ENCODE peak calls at places on chromosomes 12 and 14, in four cellular contexts. S, Q, T and Y are unnamed samples.

GRCh38 chr14:105026033-105026785 is 5.3 kb upstream of the CDCA4 start:
- DNase-seq in S (no peak), Q (no peak), T (no peak), Y (no peak)

GRCh38 chr12:130184531-130185090 is 22.3 kb downstream of the FZD10 start:
- DNase-seq in S (no peak), Q (no peak), T (no peak), Y (no peak)

GRCh38 chr12:92144631-92145480 is 790 bp downstream of the BTG1 start:
- DNase-seq in S (peak), Q (peak), T (peak), Y (peak)

GRCh38 chr12:25311501-25311900 is 60.8 kb upstream of the KRAS start:
- DNase-seq in S (no peak), Q (no peak), T (no peak), Y (no peak)

GRCh38 chr14:70000601-70001000 is 121.4 kb downstream of the SMOC1 start:
- DNase-seq in S (no peak), Q (no peak), T (no peak), Y (no peak)

GRCh38 chr12:6337958-6338406 is 3.9 kb downstream of the TNFRSF1A start:
- DNase-seq in S (no peak), Q (no peak), T (peak), Y (no peak)

GRCh38 chr14:50512463-50512862 is 19.9 kb downstream of the MAP4K5 start:
- DNase-seq in S (no peak), Q (no peak), T (no peak), Y (no peak)

GRCh38 chr12:111783046-111783445 is 16.3 kb downstream of the ALDH2 start:
- DNase-seq in S (no peak), Q (no peak), T (no peak), Y (no peak)

GRCh38 chr12:106147956-106148355 is 9.2 kb upstream of the NUAK1 start:
- DNase-seq in S (no peak), Q (no peak), T (no peak), Y (no peak)

GRCh38 chr12:118060301-118061010 is 523 bp downstream of the WSB2 start:
- DNase-seq in S (peak), Q (peak), T (peak), Y (peak)

GRCh38 chr14:29410581-29410980 is 517.1 kb downstream of the PRKD1 start:
- DNase-seq in S (no peak), Q (no peak), T (no peak), Y (no peak)

GRCh38 chr12:132429932-132430643 is 59.9 kb upstream of the FBRSL1 start:
- DNase-seq in S (no peak), Q (peak), T (peak), Y (no peak)

GRCh38 chr12:27571463-27571862 is 47.5 kb downstream of the PPFIBP1 start:
- DNase-seq in S (no peak), Q (no peak), T (no peak), Y (no peak)

GRCh38 chr14:60092516-60092915 is 793 bp downstream of the PCNX4 start:
- DNase-seq in S (peak), Q (peak), T (peak), Y (no peak)

GRCh38 chr12:43551971-43552559 is at the start of gene ADAMTS20:
- DNase-seq in S (peak), Q (no peak), T (no peak), Y (peak)

GRCh38 chr14:23381017-23381375 is 4.2 kb downstream of the CMTM5 start:
- DNase-seq in S (no peak), Q (no peak), T (no peak), Y (no peak)

GRCh38 chr14:91237219-91237618 is 7.3 kb downstream of the GPR68 start:
- DNase-seq in S (no peak), Q (no peak), T (no peak), Y (no peak)

GRCh38 chr12:40248585-40249297 is 23.9 kb downstream of the LRRK2 start:
- DNase-seq in S (no peak), Q (no peak), T (no peak), Y (no peak)

GRCh38 chr12:90253674-90254181 is 545.1 kb upstream of the ATP2B1 start:
- DNase-seq in S (no peak), Q (no peak), T (peak), Y (no peak)

GRCh38 chr12:62530596-62530995 is 64.0 kb downstream of the MON2 start:
- DNase-seq in S (no peak), Q (no peak), T (no peak), Y (no peak)

GRCh38 chr14:57078054-57078453 is 190.7 kb downstream of the EXOC5 start:
- DNase-seq in S (no peak), Q (no peak), T (no peak), Y (no peak)

GRCh38 chr14:89920041-89920440 is 34.5 kb downstream of the EFCAB11 start:
- DNase-seq in S (no peak), Q (no peak), T (no peak), Y (no peak)

GRCh38 chr12:85784096-85784720 is 52.0 kb downstream of the RASSF9 start:
- DNase-seq in S (no peak), Q (no peak), T (no peak), Y (no peak)

GRCh38 chr12:80186727-80187217 is 87.4 kb downstream of the OTOGL start:
- DNase-seq in S (peak), Q (peak), T (peak), Y (no peak)

GRCh38 chr12:7667025-7667575 is 1.4 kb upstream of the APOBEC1 start:
- DNase-seq in S (no peak), Q (peak), T (no peak), Y (no peak)

GRCh38 chr14:100816286-100816949 is 9.5 kb upstream of the MEG3 start:
- DNase-seq in S (no peak), Q (no peak), T (no peak), Y (no peak)

GRCh38 chr14:94598816-94599655 is 13.2 kb upstream of the SERPINA3 start:
- DNase-seq in S (no peak), Q (no peak), T (no peak), Y (peak)

GRCh38 chr12:75289678-75290200 is 40.4 kb downstream of the CAPS2 start:
- DNase-seq in S (no peak), Q (no peak), T (no peak), Y (no peak)

GRCh38 chr14:34649344-34649743 is 19.4 kb upstream of the SNX6 start:
- DNase-seq in S (no peak), Q (peak), T (no peak), Y (no peak)

GRCh38 chr14:61618448-61618847 is 76.9 kb upstream of the HIF1A start:
- DNase-seq in S (no peak), Q (no peak), T (no peak), Y (no peak)

GRCh38 chr12:10891937-10892336 is 7.9 kb upstream of the PRH1 start:
- DNase-seq in S (no peak), Q (no peak), T (no peak), Y (no peak)

GRCh38 chr12:4961311-4961710 is 51.6 kb downstream of the KCNA1 start:
- DNase-seq in S (no peak), Q (no peak), T (no peak), Y (no peak)

GRCh38 chr12:85423947-85424346 is 143.9 kb downstream of the ALX1 start:
- DNase-seq in S (no peak), Q (no peak), T (no peak), Y (no peak)

GRCh38 chr12:88944403-88944802 is 364.1 kb upstream of the KITLG start:
- DNase-seq in S (no peak), Q (no peak), T (no peak), Y (no peak)

GRCh38 chr14:39431416-39432178 is 636 bp downstream of the FBXO33 start:
- DNase-seq in S (peak), Q (peak), T (peak), Y (peak)

GRCh38 chr14:23640524-23641141 is 4.5 kb downstream of the DHRS2 start:
- DNase-seq in S (no peak), Q (no peak), T (no peak), Y (no peak)

GRCh38 chr14:56741325-56741724 is 69.0 kb downstream of the OTX2 start:
- DNase-seq in S (no peak), Q (no peak), T (no peak), Y (no peak)

GRCh38 chr14:75673345-75673744 is 12.3 kb downstream of the TTLL5 start:
- DNase-seq in S (no peak), Q (no peak), T (no peak), Y (no peak)

GRCh38 chr14:75672588-75673192 is 11.6 kb downstream of the TTLL5 start:
- DNase-seq in S (no peak), Q (no peak), T (no peak), Y (no peak)

GRCh38 chr14:75675265-75675960 is 14.4 kb downstream of the TTLL5 start:
- DNase-seq in S (no peak), Q (no peak), T (no peak), Y (no peak)
- TF ChIP-seq CTCF in S (no peak), Q (peak), T (no peak), Y (peak)

GRCh38 chr12:116881325-116881866 is at the start of gene HRK:
- DNase-seq in S (no peak), Q (no peak), T (no peak), Y (peak)

GRCh38 chr12:116880213-116880816 is 926 bp downstream of the HRK start:
- DNase-seq in S (no peak), Q (no peak), T (no peak), Y (no peak)

GRCh38 chr12:116879509-116880212 is 1.6 kb downstream of the HRK start:
- DNase-seq in S (no peak), Q (no peak), T (no peak), Y (no peak)

GRCh38 chr12:116881867-116882507 is 746 bp upstream of the HRK start:
- DNase-seq in S (no peak), Q (no peak), T (no peak), Y (no peak)

GRCh38 chr12:116880817-116881324 is 370 bp downstream of the HRK start:
- DNase-seq in S (peak), Q (peak), T (peak), Y (peak)
- TF ChIP-seq CTCF in S (no peak), Q (peak), T (no peak), Y (peak)

DNA sequence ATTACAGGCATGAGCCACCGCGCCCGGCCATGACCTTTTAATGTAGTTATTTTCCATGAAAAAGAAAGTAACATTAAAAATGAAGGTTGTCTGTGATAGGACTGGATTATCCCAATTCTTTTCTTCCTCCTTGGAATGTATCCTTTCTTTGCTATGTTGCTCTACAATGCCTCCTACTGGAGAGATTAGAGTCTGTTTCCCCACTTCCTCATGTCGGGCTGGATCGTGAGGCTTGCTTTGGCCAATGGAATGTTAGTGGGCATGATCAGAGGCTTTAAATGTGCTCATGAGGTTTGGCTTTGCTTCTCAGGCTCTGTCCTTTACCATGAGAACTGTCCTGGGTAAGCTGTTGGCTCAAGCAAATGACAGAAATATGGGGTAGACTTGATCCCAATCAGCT is 34.7 kb upstream of the SOCS2 start:
- DNase-seq in S (no peak), Q (peak), T (no peak), Y (no peak)
- TF ChIP-seq CTCF in S (no peak), Q (peak), T (no peak), Y (peak)

GRCh38 chr14:95679995-95680735 is 6.1 kb upstream of the TCL1B start:
- DNase-seq in S (no peak), Q (no peak), T (no peak), Y (peak)
- TF ChIP-seq CTCF in S (no peak), Q (no peak), T (no peak), Y (peak)